ENCODE peak calls at places on chromosomes 5 and 9, in ten cellular contexts. L, O, V, S, W, H, Z, B, J and E are unnamed samples.

GRCh38 chr9:72983512-72984021 is 30.7 kb upstream of the ALDH1A1 start:
- DNase-seq in L (no peak), O (no peak), V (no peak), S (no peak), W (no peak), H (no peak), Z (no peak), B (no peak), J (no peak), E (peak)

GRCh38 chr9:99377790-99378775 is 156.0 kb downstream of the SEC61B start:
- DNase-seq in L (no peak), O (peak), V (no peak), S (no peak), W (no peak), H (no peak), Z (peak), B (no peak), J (no peak), E (no peak)

GRCh38 chr9:125750656-125751035 is 3.5 kb downstream of the PBX3 start:
- DNase-seq in L (no peak), O (no peak), V (no peak), S (no peak), W (no peak), H (no peak), Z (peak), B (no peak), J (no peak), E (no peak)

GRCh38 chr5:133565993-133566392 is 46.3 kb downstream of the FSTL4 start:
- DNase-seq in L (no peak), O (no peak), V (no peak), S (peak), W (no peak), H (peak), Z (no peak), B (no peak), J (peak), E (no peak)

GRCh38 chr9:35790385-35791291 is 753 bp upstream of the NPR2 start:
- DNase-seq in L (peak), O (peak), V (peak), S (peak), W (peak), H (peak), Z (peak), B (peak), J (peak), E (no peak)

GRCh38 chr5:35417040-35417439 is 186.8 kb upstream of the PRLR start:
- DNase-seq in L (no peak), O (no peak), V (no peak), S (no peak), W (no peak), H (no peak), Z (no peak), B (no peak), J (no peak), E (no peak)

GRCh38 chr9:130872511-130872910 is 24.1 kb downstream of the QRFP start:
- DNase-seq in L (no peak), O (no peak), V (no peak), S (no peak), W (no peak), H (no peak), Z (no peak), B (no peak), J (no peak), E (no peak)

GRCh38 chr9:16901589-16901988 is 31.1 kb upstream of the BNC2 start:
- DNase-seq in L (no peak), O (no peak), V (no peak), S (no peak), W (no peak), H (no peak), Z (no peak), B (no peak), J (no peak), E (no peak)

GRCh38 chr5:78050888-78051287 is 243.6 kb downstream of the AP3B1 start:
- DNase-seq in L (no peak), O (peak), V (no peak), S (peak), W (no peak), H (no peak), Z (peak), B (no peak), J (no peak), E (no peak)

GRCh38 chr5:56734066-56734766 is 81.1 kb upstream of the MAP3K1 start:
- DNase-seq in L (no peak), O (no peak), V (no peak), S (no peak), W (no peak), H (peak), Z (no peak), B (no peak), J (no peak), E (peak)

GRCh38 chr5:139711067-139711851 is 63.1 kb downstream of the CXXC5 start:
- DNase-seq in L (peak), O (no peak), V (no peak), S (peak), W (no peak), H (peak), Z (peak), B (no peak), J (peak), E (no peak)

GRCh38 chr9:127777368-127777960 is 1.0 kb downstream of the SH2D3C start:
- DNase-seq in L (no peak), O (no peak), V (no peak), S (no peak), W (no peak), H (peak), Z (no peak), B (no peak), J (no peak), E (no peak)

GRCh38 chr5:82018462-82018861 is 46.6 kb downstream of the ATG10 start:
- DNase-seq in L (no peak), O (no peak), V (no peak), S (no peak), W (no peak), H (no peak), Z (no peak), B (no peak), J (no peak), E (no peak)

GRCh38 chr5:133427121-133427777 is 185.1 kb downstream of the FSTL4 start:
- DNase-seq in L (no peak), O (no peak), V (no peak), S (no peak), W (no peak), H (no peak), Z (no peak), B (no peak), J (no peak), E (no peak)

GRCh38 chr5:173035904-173036707 is 20.0 kb upstream of the CREBRF start:
- DNase-seq in L (no peak), O (no peak), V (no peak), S (no peak), W (no peak), H (no peak), Z (no peak), B (no peak), J (no peak), E (peak)